ENCODE peak calls at places on chromosomes 2 and 18, in six cellular contexts. E is NCI-H510A, A is M059J, W is aorta, F is germinal center, J is GM12865. Q is an unnamed sample.

GRCh38 chr2:234025475-234025874 is 25.0 kb upstream of the SPP2 start:
- DNase-seq in E (no peak), A (no peak), W (no peak), F (peak), J (peak), Q (no peak)

GRCh38 chr18:51054764-51055163 is 24.8 kb downstream of the SMAD4 start:
- DNase-seq in E (no peak), A (peak), W (no peak), F (no peak), J (no peak), Q (no peak)

GRCh38 chr2:189412330-189412953 is 28.8 kb upstream of the WDR75 start:
- DNase-seq in E (no peak), A (peak), W (no peak), F (peak), J (peak), Q (no peak)

GRCh38 chr2:134217316-134217715 is 36.6 kb upstream of the MGAT5 start:
- DNase-seq in E (no peak), A (no peak), W (no peak), F (no peak), J (peak), Q (no peak)

GRCh38 chr2:182447843-182448242 is 21.0 kb upstream of the PDE1A start:
- DNase-seq in E (no peak), A (no peak), W (no peak), F (no peak), J (no peak), Q (no peak)

GRCh38 chr2:154452906-154453493 is 245.5 kb upstream of the KCNJ3 start:
- DNase-seq in E (no peak), A (peak), W (no peak), F (peak), J (peak), Q (no peak)

GRCh38 chr2:158761626-158762025 is 33.5 kb upstream of the DAPL1 start:
- DNase-seq in E (no peak), A (no peak), W (no peak), F (no peak), J (no peak), Q (no peak)

GRCh38 chr2:85988210-85988913 is 99.6 kb upstream of the ST3GAL5 start:
- DNase-seq in E (no peak), A (no peak), W (no peak), F (no peak), J (no peak), Q (no peak)

GRCh38 chr2:113255140-113256070 is 23.3 kb downstream of the PAX8 start:
- DNase-seq in E (no peak), A (no peak), W (no peak), F (no peak), J (no peak), Q (no peak)

GRCh38 chr18:63850010-63850409 is 37.5 kb upstream of the SERPINB2 start:
- DNase-seq in E (peak), A (peak), W (no peak), F (no peak), J (peak), Q (no peak)

GRCh38 chr18:62037989-62038778 is 145.4 kb upstream of the RNF152 start:
- DNase-seq in E (no peak), A (no peak), W (no peak), F (no peak), J (no peak), Q (no peak)

GRCh38 chr2:143575340-143575739 is 446.1 kb downstream of the ARHGAP15 start:
- DNase-seq in E (peak), A (no peak), W (no peak), F (no peak), J (no peak), Q (no peak)

GRCh38 chr2:197205590-197206215 is 104.9 kb downstream of the ANKRD44 start:
- DNase-seq in E (no peak), A (no peak), W (no peak), F (peak), J (peak), Q (no peak)

GRCh38 chr2:241217320-241218031 is 29.0 kb downstream of the ANO7 start:
- DNase-seq in E (peak), A (peak), W (peak), F (peak), J (peak), Q (peak)

GRCh38 chr2:60517441-60517840 is 36.0 kb downstream of the BCL11A start:
- DNase-seq in E (no peak), A (no peak), W (no peak), F (no peak), J (no peak), Q (no peak)

GRCh38 chr2:239009001-239009961 is 161.4 kb downstream of the TWIST2 start:
- DNase-seq in E (no peak), A (no peak), W (peak), F (no peak), J (no peak), Q (peak)

GRCh38 chr18:44627245-44627644 is 53.4 kb upstream of the SETBP1 start:
- DNase-seq in E (no peak), A (peak), W (no peak), F (no peak), J (no peak), Q (no peak)

GRCh38 chr2:44821500-44821899 is 120.0 kb upstream of the SIX3 start:
- DNase-seq in E (no peak), A (no peak), W (no peak), F (no peak), J (no peak), Q (no peak)

GRCh38 chr2:67564076-67564475 is 166.9 kb downstream of the ETAA1 start:
- DNase-seq in E (no peak), A (peak), W (no peak), F (no peak), J (no peak), Q (no peak)

Q was measured in chondrocyte.